ENCODE peak calls at places on chromosome 5, in ten cellular contexts. U is type B pancreatic cell; E is GM20000; H is cardiac muscle cell; I is CD4-positive, alpha-beta T cell; K is body of pancreas; L is kidney; C is gastrocnemius medialis; A is mesothelial cell of epicardium; Z is activated B cell treated with CpG ODN at 0.5 μM for 24 hours. Y is an unnamed sample.

GRCh38 chr5:10626473-10627013 is 62.7 kb downstream of the ANKRD33B start:
- DNase-seq in H (peak; percentile 51), U (no peak), I (no peak), Z (no peak), K (no peak), L (no peak), E (no peak), C (peak; percentile 41), A (no peak), Y (no peak)

GRCh38 chr5:8366296-8366695 is 497.3 kb downstream of the MTRR start:
- DNase-seq in U (no peak), Z (no peak), L (no peak), I (no peak), A (no peak), K (no peak), C (no peak), H (no peak), E (no peak), Y (no peak)

GRCh38 chr5:59099270-59099994 is 516.6 kb downstream of the RAB3C start:
- DNase-seq in L (no peak), U (no peak), Z (no peak), K (no peak), I (no peak), A (no peak), H (peak; percentile 67), E (peak; percentile 29), C (no peak), Y (no peak)

GRCh38 chr5:154097031-154097430 is 58.3 kb downstream of the MFAP3 start:
- DNase-seq in E (no peak), H (no peak), C (no peak), A (no peak), K (no peak), I (no peak), U (no peak), L (no peak), Z (no peak), Y (no peak)

GRCh38 chr5:54834121-54834842 is 151.1 kb downstream of the ESM1 start:
- DNase-seq in U (no peak), K (peak; percentile 26), Z (no peak), H (peak; percentile 44), E (no peak), L (no peak), C (no peak), I (no peak), A (no peak), Y (no peak)

GRCh38 chr5:167720201-167720600 is 571.2 kb upstream of the WWC1 start:
- DNase-seq in E (no peak), A (no peak), L (no peak), Z (no peak), H (no peak), C (no peak), I (no peak), U (no peak), K (no peak), Y (no peak)

GRCh38 chr5:137164961-137165360 is 334.2 kb downstream of the SPOCK1 start:
- DNase-seq in I (no peak), U (no peak), E (no peak), Z (no peak), H (no peak), A (no peak), C (no peak), L (no peak), K (no peak), Y (no peak)

GRCh38 chr5:80481019-80481893 is 6.6 kb upstream of the FAM151B start:
- DNase-seq in A (no peak), K (peak; percentile 47), C (no peak), H (peak; percentile 78), Z (no peak), E (peak; percentile 60), L (no peak), U (no peak), I (no peak), Y (no peak)

GRCh38 chr5:67205981-67206380 is 9.4 kb upstream of the CD180 start:
- DNase-seq in L (no peak), U (no peak), K (no peak), Z (no peak), A (no peak), I (no peak), H (no peak), E (no peak), C (no peak), Y (no peak)

GRCh38 chr5:120375248-120375647 is 88.9 kb upstream of the PRR16 start:
- DNase-seq in C (no peak), E (no peak), A (no peak), K (no peak), H (peak; percentile 35), I (no peak), L (no peak), Z (no peak), U (no peak), Y (no peak)

GRCh38 chr5:586751-587285 is 25.3 kb upstream of the CEP72 start:
- DNase-seq in C (no peak), Z (no peak), K (peak; percentile 36), I (no peak), U (no peak), H (no peak), E (no peak), L (no peak), A (no peak), Y (no peak)

GRCh38 chr5:87410941-87411340 is 1.8 kb downstream of the CCNH start:
- DNase-seq in U (no peak), H (peak; percentile 70), I (no peak), Z (no peak), K (no peak), E (no peak), A (no peak), C (no peak), L (no peak), Y (no peak)

GRCh38 chr5:95620870-95621838 is 1.3 kb downstream of the GPR150 start:
- DNase-seq in E (peak; percentile 71), Z (peak; percentile 48), I (peak; percentile 27), A (no peak), H (peak; percentile 46), L (peak; percentile 75), C (no peak), K (peak; percentile 64), U (peak; percentile 68), Y (peak; percentile 16)
- TF ChIP-seq CTCF in E (no peak), Z (no peak), I (no peak), A (no peak), H (peak; percentile 6), L (no peak), C (no peak), K (peak; percentile 10), U (peak; percentile 25), Y (no peak)

GRCh38 chr5:110045153-110045552 is 355.4 kb downstream of the MAN2A1 start:
- DNase-seq in I (no peak), H (peak; percentile 11), A (no peak), C (no peak), U (no peak), K (no peak), E (no peak), L (no peak), Z (no peak), Y (no peak)

GRCh38 chr5:110043025-110043424 is 353.3 kb downstream of the MAN2A1 start:
- DNase-seq in C (no peak), Z (no peak), K (no peak), L (no peak), I (no peak), U (no peak), E (no peak), H (no peak), A (no peak), Y (no peak)

GRCh38 chr5:110038297-110038997 is 348.7 kb downstream of the MAN2A1 start:
- DNase-seq in H (peak; percentile 27), Z (no peak), E (no peak), U (no peak), A (no peak), L (no peak), I (no peak), K (no peak), C (no peak), Y (no peak)

GRCh38 chr5:110040178-110040577 is 350.5 kb downstream of the MAN2A1 start:
- DNase-seq in E (no peak), U (no peak), K (no peak), C (no peak), H (no peak), L (no peak), A (no peak), I (no peak), Z (no peak), Y (no peak)
- TF ChIP-seq CTCF in E (no peak), U (peak; percentile 28), K (no peak), C (no peak), H (no peak), L (no peak), A (no peak), I (no peak), Z (no peak), Y (no peak)

GRCh38 chr5:113123563-113123962 is 147.0 kb downstream of the DCP2 start:
- DNase-seq in Z (no peak), U (no peak), C (no peak), H (no peak), I (no peak), A (no peak), K (no peak), E (no peak), L (no peak), Y (no peak)
- TF ChIP-seq CTCF in Z (no peak), U (peak; percentile 61), C (no peak), H (peak; percentile 13), I (no peak), A (no peak), K (peak; percentile 25), E (no peak), L (peak; percentile 17), Y (peak; percentile 14)

GRCh38 chr5:41638685-41639084 is 128.3 kb upstream of the PLCXD3 start:
- DNase-seq in H (no peak), A (no peak), E (no peak), L (no peak), I (no peak), Z (no peak), U (no peak), C (no peak), K (no peak), Y (no peak)

GRCh38 chr5:41637424-41637823 is 127.0 kb upstream of the PLCXD3 start:
- DNase-seq in E (no peak), A (no peak), C (no peak), K (no peak), U (no peak), L (peak; percentile 42), I (no peak), Z (no peak), H (peak; percentile 20), Y (no peak)

GRCh38 chr5:41636605-41637004 is 126.2 kb upstream of the PLCXD3 start:
- DNase-seq in I (no peak), L (no peak), K (no peak), H (peak; percentile 38), Z (no peak), E (peak; percentile 7), U (no peak), A (no peak), C (no peak), Y (no peak)

GRCh38 chr5:41641621-41642020 is 131.2 kb upstream of the PLCXD3 start:
- DNase-seq in E (no peak), L (no peak), I (no peak), U (no peak), K (no peak), Z (no peak), A (no peak), C (no peak), H (peak; percentile 56), Y (no peak)

DNA sequence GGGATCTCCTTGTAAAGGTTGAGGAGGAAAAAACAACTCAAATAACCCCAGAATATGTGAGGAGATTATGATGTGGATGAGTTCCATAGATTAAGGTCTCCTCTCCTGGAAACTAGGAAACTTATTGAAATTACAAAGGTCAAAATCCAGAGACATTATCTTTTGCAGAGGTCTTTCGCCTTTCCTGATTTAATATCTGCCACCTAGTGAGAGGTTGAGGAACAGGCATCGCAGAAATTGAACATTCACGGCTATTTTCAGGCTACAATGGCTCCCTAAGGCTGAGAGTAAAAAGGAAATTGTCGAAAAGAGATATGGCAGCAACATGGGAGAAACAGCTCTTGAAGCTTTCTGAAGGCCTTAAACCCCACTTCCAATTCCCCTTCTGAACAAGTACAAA is 127.5 kb upstream of the PLCXD3 start:
- DNase-seq in E (no peak), K (no peak), A (no peak), I (no peak), H (no peak), C (no peak), L (no peak), U (no peak), Z (no peak), Y (no peak)
- TF ChIP-seq CTCF in E (no peak), K (no peak), A (no peak), I (no peak), H (peak; percentile 17), C (no peak), L (no peak), U (peak; percentile 64), Z (no peak), Y (peak; percentile 12)